ENCODE peak calls at places on chromosomes 3 and 15, in eight cellular contexts. V is GM12864, S is gastrocnemius medialis, T is epithelial cell of esophagus, M is IMR-90, L is BE2C, J is kidney, P is fibroblast of the aortic adventitia. Q is an unnamed sample.

GRCh38 chr15:40974921-40975320 is 21.6 kb downstream of the CHAC1 start:
- DNase-seq in V (no peak), S (no peak), T (no peak), M (no peak), L (no peak), J (no peak), P (no peak), Q (no peak)

GRCh38 chr3:46898321-46899150 is 21.0 kb downstream of the PTH1R start:
- DNase-seq in V (no peak), S (no peak), T (no peak), M (no peak), L (no peak), J (peak; percentile 87), P (no peak), Q (no peak)

GRCh38 chr15:51312132-51312531 is 26.3 kb downstream of the CYP19A1 start:
- DNase-seq in V (no peak), S (no peak), T (no peak), M (peak; percentile 71), L (no peak), J (no peak), P (peak; percentile 60), Q (no peak)

GRCh38 chr3:136984837-136985236 is 27.1 kb downstream of the IL20RB start:
- DNase-seq in V (no peak), S (no peak), T (peak; percentile 90), M (peak; percentile 74), L (peak; percentile 58), J (no peak), P (peak; percentile 73), Q (no peak)

GRCh38 chr3:195773956-195774537 is 37.7 kb downstream of the MUC4 start:
- DNase-seq in V (no peak), S (no peak), T (no peak), M (no peak), L (no peak), J (peak; percentile 46), P (no peak), Q (no peak)

GRCh38 chr15:39685999-39686613 is 96.5 kb downstream of the FSIP1 start:
- DNase-seq in V (no peak), S (peak; percentile 9), T (peak; percentile 63), M (peak; percentile 70), L (peak; percentile 57), J (no peak), P (peak; percentile 83), Q (peak; percentile 63)

GRCh38 chr3:33848624-33849347 is 50.4 kb downstream of the PDCD6IP start:
- DNase-seq in V (no peak), S (no peak), T (no peak), M (no peak), L (no peak), J (no peak), P (no peak), Q (no peak)

GRCh38 chr3:140186421-140186920 is 251.5 kb downstream of the CLSTN2 start:
- DNase-seq in V (no peak), S (peak; percentile 9), T (peak; percentile 45), M (peak; percentile 50), L (peak; percentile 56), J (no peak), P (peak; percentile 73), Q (no peak)

GRCh38 chr15:92159906-92160841 is 233.5 kb upstream of the ST8SIA2 start:
- DNase-seq in V (no peak), S (no peak), T (no peak), M (no peak), L (no peak), J (no peak), P (no peak), Q (no peak)

GRCh38 chr3:82643948-82644347 is 882.5 kb upstream of the GBE1 start:
- DNase-seq in V (no peak), S (no peak), T (peak; percentile 13), M (no peak), L (peak; percentile 15), J (no peak), P (no peak), Q (peak; percentile 8)

GRCh38 chr15:79218588-79219200 is 63.8 kb upstream of the ANKRD34C start:
- DNase-seq in V (no peak), S (no peak), T (peak; percentile 5), M (peak; percentile 17), L (peak; percentile 36), J (no peak), P (peak; percentile 9), Q (no peak)

GRCh38 chr3:88219138-88219792 is 69.5 kb downstream of the C3orf38 start:
- DNase-seq in V (peak; percentile 10), S (no peak), T (peak; percentile 70), M (peak; percentile 49), L (peak; percentile 55), J (peak; percentile 57), P (peak; percentile 54), Q (peak; percentile 69)
- TF ChIP-seq CTCF in V (peak; percentile 64), S (no peak), T (peak; percentile 75), M (peak; percentile 65), L (peak; percentile 74), J (peak; percentile 25), P (peak; percentile 56), Q (peak; percentile 64)

GRCh38 chr3:13727890-13728289 is 152.0 kb downstream of the WNT7A start:
- DNase-seq in V (no peak), S (no peak), T (no peak), M (no peak), L (no peak), J (peak; percentile 39), P (no peak), Q (no peak)
- H3K4me3 ChIP-seq in V (no peak overlapping the region), S (no peak overlapping the region), T (no peak overlapping the region), M (no peak overlapping the region), L (no peak overlapping the region), J (no peak overlapping the region), P (no peak overlapping the region), Q (no peak overlapping the region)

GRCh38 chr3:169864270-169864669 is 5.5 kb downstream of the LRRC31 start:
- DNase-seq in V (no peak), S (no peak), T (no peak), M (no peak), L (no peak), J (no peak), P (no peak), Q (no peak)

GRCh38 chr3:169868369-169868768 is 1.4 kb downstream of the LRRC31 start:
- DNase-seq in V (no peak), S (no peak), T (no peak), M (no peak), L (no peak), J (no peak), P (no peak), Q (no peak)

GRCh38 chr3:169869484-169870304 is at the start of gene LRRC31:
- DNase-seq in V (no peak), S (no peak), T (no peak), M (no peak), L (no peak), J (no peak), P (no peak), Q (no peak)

GRCh38 chr3:169865176-169865800 is 4.4 kb downstream of the LRRC31 start:
- DNase-seq in V (no peak), S (no peak), T (no peak), M (no peak), L (no peak), J (no peak), P (no peak), Q (peak; percentile 38)

GRCh38 chr3:169867584-169868211 is 2.0 kb downstream of the LRRC31 start:
- DNase-seq in V (no peak), S (no peak), T (no peak), M (no peak), L (no peak), J (no peak), P (no peak), Q (no peak)
- TF ChIP-seq CTCF in V (no peak), S (no peak), T (no peak), M (no peak), L (no peak), J (no peak), P (no peak), Q (no peak)

GRCh38 chr3:3579658-3580057 is 219.6 kb upstream of the LRRN1 start:
- DNase-seq in V (no peak), S (no peak), T (no peak), M (no peak), L (no peak), J (no peak), P (no peak), Q (no peak)

GRCh38 chr3:3573341-3573740 is 225.9 kb upstream of the LRRN1 start:
- DNase-seq in V (no peak), S (no peak), T (no peak), M (no peak), L (no peak), J (no peak), P (no peak), Q (no peak)

GRCh38 chr3:3577823-3578222 is 221.4 kb upstream of the LRRN1 start:
- DNase-seq in V (no peak), S (no peak), T (no peak), M (no peak), L (no peak), J (no peak), P (no peak), Q (no peak)

DNA sequence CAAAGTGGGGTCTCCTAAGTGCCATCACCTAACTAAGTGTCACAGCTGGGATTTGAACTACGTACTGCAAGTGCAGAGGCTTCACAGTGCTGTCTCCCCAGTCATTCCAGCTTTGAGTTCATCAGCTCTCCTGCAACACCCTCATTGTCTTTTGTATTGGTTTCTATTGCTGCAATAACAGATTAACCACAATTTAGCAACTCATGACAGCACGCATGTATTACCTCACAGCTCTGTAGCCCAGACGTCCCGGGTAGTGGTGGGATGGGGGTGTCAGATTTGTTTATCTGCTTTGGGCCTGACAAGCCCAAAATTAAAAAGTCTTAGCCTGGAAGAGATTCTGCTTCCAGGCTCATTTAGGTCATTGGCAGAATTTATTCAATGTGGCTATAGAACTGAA is 220.5 kb upstream of the LRRN1 start:
- DNase-seq in V (no peak), S (no peak), T (no peak), M (no peak), L (no peak), J (no peak), P (no peak), Q (no peak)
- H3K4me3 ChIP-seq in V (no peak overlapping the region), S (no peak overlapping the region), T (no peak overlapping the region), M (no peak overlapping the region), L (no peak overlapping the region), J (no peak overlapping the region), P (no peak overlapping the region), Q (no peak overlapping the region)

Q was measured in GM12865.